ENCODE peak calls at places on chromosomes 7 and 10, in five cellular contexts. R is uterus, C is HCT116, S is H1, Z is adrenal gland. E is an unnamed sample.
A peak's percentile ranks its signal among the peaks of the same experiment; 100 is the strongest.

GRCh38 chr10:63521389-63522128 is at the start of gene REEP3:
- DNase-seq in R (peak; percentile 68), C (no peak), S (peak; percentile 85), Z (peak; percentile 73), E (peak; percentile 57)

GRCh38 chr10:112539340-112539739 is 92.3 kb downstream of the VTI1A start:
- DNase-seq in R (no peak), C (peak; percentile 98), S (no peak), Z (no peak), E (no peak)

GRCh38 chr10:97570789-97571536 is 1.6 kb upstream of the ANKRD2 start:
- DNase-seq in R (no peak), C (no peak), S (no peak), Z (no peak), E (no peak)

GRCh38 chr7:22179442-22179879 is 177.5 kb downstream of the RAPGEF5 start:
- DNase-seq in R (no peak), C (no peak), S (no peak), Z (no peak), E (no peak)

GRCh38 chr7:95723583-95724180 is 48.7 kb upstream of the DYNC1I1 start:
- DNase-seq in R (no peak), C (peak; percentile 51), S (peak; percentile 52), Z (peak; percentile 60), E (no peak)

GRCh38 chr7:71846160-71846559 is 566.0 kb downstream of the CALN1 start:
- DNase-seq in R (no peak), C (no peak), S (peak; percentile 61), Z (no peak), E (no peak)

GRCh38 chr10:114427124-114427852 is 23.0 kb upstream of the AFAP1L2 start:
- DNase-seq in R (no peak), C (no peak), S (no peak), Z (no peak), E (no peak)

GRCh38 chr7:146146866-146147265 is 30.3 kb downstream of the CNTNAP2 start:
- DNase-seq in R (no peak), C (no peak), S (no peak), Z (no peak), E (no peak)

GRCh38 chr10:62708569-62708968 is 96.0 kb upstream of the ADO start:
- DNase-seq in R (no peak), C (no peak), S (no peak), Z (no peak), E (no peak)

GRCh38 chr10:6593140-6593740 is 13.2 kb upstream of the PRKCQ start:
- DNase-seq in R (no peak), C (no peak), S (no peak), Z (no peak), E (no peak)

GRCh38 chr10:95456486-95456885 is 104.7 kb downstream of the SORBS1 start:
- DNase-seq in R (no peak), C (no peak), S (no peak), Z (no peak), E (no peak)

GRCh38 chr7:101553771-101554445 is 75.2 kb downstream of the MYL10 start:
- DNase-seq in R (peak; percentile 3), C (no peak), S (no peak), Z (peak; percentile 2), E (peak; percentile 47)

GRCh38 chr7:55071411-55072188 is 52.8 kb downstream of the EGFR start:
- DNase-seq in R (no peak), C (no peak), S (no peak), Z (no peak), E (no peak)

GRCh38 chr7:134693256-134693655 is 46.6 kb downstream of the BPGM start:
- DNase-seq in R (peak; percentile 88), C (no peak), S (no peak), Z (no peak), E (no peak)

GRCh38 chr10:6296456-6297214 is 93.9 kb downstream of the PFKFB3 start:
- DNase-seq in R (no peak), C (no peak), S (no peak), Z (no peak), E (no peak)

GRCh38 chr7:132116369-132116768 is 459.9 kb downstream of the PLXNA4 start:
- DNase-seq in R (no peak), C (no peak), S (no peak), Z (no peak), E (no peak)

GRCh38 chr7:130187360-130187759 is 17.8 kb downstream of the TMEM209 start:
- DNase-seq in R (no peak), C (no peak), S (no peak), Z (no peak), E (no peak)

GRCh38 chr7:130195396-130195795 is 9.8 kb downstream of the TMEM209 start:
- DNase-seq in R (no peak), C (no peak), S (no peak), Z (no peak), E (no peak)

GRCh38 chr7:130196476-130196875 is 8.7 kb downstream of the TMEM209 start:
- DNase-seq in R (no peak), C (no peak), S (no peak), Z (no peak), E (no peak)

GRCh38 chr7:130189281-130189782 is 15.9 kb downstream of the TMEM209 start:
- DNase-seq in R (no peak), C (no peak), S (no peak), Z (no peak), E (no peak)

GRCh38 chr7:130191791-130192190 is 13.4 kb downstream of the TMEM209 start:
- DNase-seq in R (no peak), C (no peak), S (no peak), Z (no peak), E (no peak)
- TF ChIP-seq CTCF in R (no peak), C (no peak), S (no peak), Z (no peak), E (no peak)

DNA sequence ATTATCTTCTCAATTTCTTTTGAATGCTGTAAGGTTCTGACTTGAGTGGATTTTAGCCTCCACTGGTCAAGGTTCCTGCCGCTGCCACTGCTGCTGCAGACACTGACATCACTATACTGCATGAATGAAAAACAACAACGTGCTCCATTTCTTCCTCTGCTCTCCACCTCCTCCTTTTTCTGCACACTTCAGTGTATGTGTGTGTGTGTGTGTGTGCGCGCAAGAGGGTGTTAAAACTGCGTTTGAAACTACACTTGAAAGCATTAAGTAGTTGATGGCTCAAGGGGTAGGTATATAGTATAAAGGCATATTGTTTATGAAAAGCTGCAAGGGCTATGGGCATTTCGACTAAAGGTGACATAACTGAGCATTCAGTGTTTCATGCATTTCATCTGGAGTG is 3.5 kb downstream of the GLCCI1 start:
- DNase-seq in R (no peak), C (no peak), S (no peak), Z (no peak), E (no peak)
- TF ChIP-seq POLR2A in R (no peak), C (no peak), S (no peak), Z (no peak), E (no peak)

GRCh38 chr7:70615066-70615465 is 516.9 kb upstream of the GALNT17 start:
- DNase-seq in R (no peak), C (no peak), S (no peak), Z (no peak), E (peak; percentile 59)
- H3K4me3 ChIP-seq in R (no peak overlapping the region), C (no peak overlapping the region), S (no peak overlapping the region), Z (no peak overlapping the region), E (no peak overlapping the region)

DNA sequence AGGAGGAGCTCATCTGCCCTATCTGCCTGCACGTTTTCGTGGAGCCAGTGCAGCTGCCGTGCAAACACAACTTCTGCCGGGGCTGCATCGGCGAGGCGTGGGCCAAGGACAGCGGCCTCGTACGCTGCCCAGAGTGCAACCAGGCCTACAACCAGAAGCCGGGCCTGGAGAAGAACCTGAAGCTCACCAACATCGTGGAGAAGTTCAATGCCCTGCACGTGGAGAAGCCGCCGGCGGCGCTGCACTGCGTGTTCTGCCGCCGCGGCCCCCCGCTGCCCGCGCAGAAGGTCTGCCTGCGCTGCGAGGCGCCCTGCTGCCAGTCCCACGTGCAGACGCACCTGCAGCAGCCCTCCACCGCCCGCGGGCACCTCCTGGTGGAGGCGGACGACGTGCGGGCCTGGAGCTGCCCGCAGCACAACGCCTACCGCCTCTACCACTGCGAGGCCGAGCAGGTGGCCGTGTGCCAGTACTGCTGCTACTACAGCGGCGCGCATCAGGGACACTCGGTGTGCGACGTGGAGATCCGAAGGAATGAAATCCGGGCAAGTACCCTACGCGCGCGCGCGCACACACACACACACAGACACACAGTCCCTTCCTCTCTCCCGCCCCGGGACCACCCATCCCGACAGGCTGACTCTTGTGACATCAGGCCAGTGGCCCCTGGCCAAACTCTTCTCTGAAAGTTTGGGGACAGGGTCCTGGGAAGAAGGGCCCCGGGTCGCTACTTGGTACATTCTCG is 538 bp downstream of the TRIM8 start:
- DNase-seq in R (peak; percentile 80), C (peak; percentile 80), S (peak; percentile 86), Z (peak; percentile 86), E (peak; percentile 75)
- TF ChIP-seq CTCF in R (peak; percentile 59), C (peak; percentile 77), S (peak; percentile 82), Z (peak; percentile 42), E (no peak)

DNA sequence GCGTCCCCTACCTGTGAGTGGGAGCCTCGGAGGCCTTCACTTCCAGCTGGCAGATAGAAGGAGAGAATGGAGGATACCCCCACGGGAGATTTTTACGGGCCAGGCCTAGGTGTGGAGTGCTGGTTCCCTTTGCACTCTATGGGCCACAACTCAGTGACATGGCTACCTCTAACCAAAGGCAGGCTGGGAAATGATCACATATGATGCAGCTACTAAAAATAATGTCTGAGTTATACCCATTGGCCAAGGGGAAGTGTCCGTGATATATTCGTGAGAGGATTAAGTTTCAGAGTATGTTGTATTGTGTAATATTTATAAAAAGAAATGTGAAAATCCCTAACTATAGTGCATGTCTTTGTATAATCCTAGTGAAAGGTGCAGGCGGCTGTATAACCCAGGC is 13.5 kb upstream of the HIPK2 start:
- DNase-seq in R (no peak), C (no peak), S (no peak), Z (no peak), E (no peak)
- TF ChIP-seq POLR2A in R (no peak), C (no peak), S (no peak), Z (no peak), E (no peak)

GRCh38 chr7:30899630-30900029 is 12.0 kb upstream of the AQP1 start:
- DNase-seq in R (no peak), C (no peak), S (no peak), Z (no peak), E (no peak)
- H3K4me3 ChIP-seq in R (no peak overlapping the region), C (no peak overlapping the region), S (no peak overlapping the region), Z (no peak overlapping the region), E (no peak overlapping the region)

DNA sequence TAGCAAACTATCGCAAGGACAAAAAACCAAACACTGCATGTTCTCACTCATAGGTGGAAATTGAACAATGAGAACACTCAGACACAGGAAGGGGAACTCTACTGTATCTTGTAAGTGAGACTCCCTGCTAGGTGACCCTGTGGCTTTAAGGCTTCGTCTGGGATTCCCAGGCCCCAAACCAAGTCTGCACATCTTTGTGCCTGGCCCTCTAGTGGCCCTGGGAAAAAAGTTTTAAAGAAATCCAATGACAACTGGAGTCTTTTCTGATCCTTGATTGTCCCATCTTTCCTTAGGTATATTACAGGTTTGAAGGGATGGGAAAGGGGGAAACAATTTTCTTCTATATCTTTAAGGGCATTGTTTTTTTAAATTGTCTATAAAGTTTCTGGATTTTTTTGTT is 10.6 kb upstream of the LIPM start:
- DNase-seq in R (no peak), C (peak; percentile 32), S (no peak), Z (no peak), E (no peak)
- TF ChIP-seq CTCF in R (no peak), C (peak; percentile 77), S (peak; percentile 78), Z (peak; percentile 56), E (peak; percentile 23)

GRCh38 chr10:60187691-60188090 is 202.0 kb downstream of the ANK3 start:
- DNase-seq in R (no peak), C (no peak), S (no peak), Z (no peak), E (no peak)
- TF ChIP-seq POLR2A in R (no peak), C (no peak), S (no peak), Z (no peak), E (no peak)

E was measured in breast epithelium.